ENCODE peak calls at places on chromosomes 16 and 17, in four cellular contexts. W is astrocyte; M is non-pigmented ciliary epithelial cell; E is stimulated activated CD4-positive, alpha-beta T cell treated with anti-CD3 and anti-CD28 coated beads, Interleukin-2, amount 100 ng/mL, for 48 hours. H is an unnamed sample.

GRCh38 chr17:50464121-50464520 is 4.6 kb downstream of the CHAD start:
- DNase-seq in W (no peak), M (no peak), E (no peak), H (no peak)

GRCh38 chr17:46026045-46026814 is 27.2 kb downstream of the STH start:
- DNase-seq in W (no peak), M (no peak), E (no peak), H (no peak)

GRCh38 chr17:28972437-28972836 is 21.1 kb upstream of the PHF12 start:
- DNase-seq in W (no peak), M (no peak), E (no peak), H (no peak)

GRCh38 chr17:49582789-49583188 is 7.1 kb downstream of the NXPH3 start:
- DNase-seq in W (no peak), M (no peak), E (no peak), H (no peak)

GRCh38 chr17:40791808-40792436 is 7.8 kb downstream of the KRT28 start:
- DNase-seq in W (peak; percentile 24), M (no peak), E (no peak), H (peak; percentile 9)

GRCh38 chr17:28744104-28744801 is 442 bp downstream of the TRAF4 start:
- DNase-seq in W (no peak), M (no peak), E (peak; percentile 67), H (no peak)

GRCh38 chr17:57519199-57519598 is 225.9 kb downstream of the CCDC182 start:
- DNase-seq in W (peak; percentile 54), M (no peak), E (no peak), H (no peak)

GRCh38 chr17:1714488-1714979 is 4.4 kb upstream of the TLCD2 start:
- DNase-seq in W (peak; percentile 93), M (peak; percentile 89), E (no peak), H (peak; percentile 65)

GRCh38 chr17:42548993-42549755 is 3.5 kb upstream of the HSD17B1 start:
- DNase-seq in W (no peak), M (no peak), E (no peak), H (no peak)

GRCh38 chr17:58755577-58756245 is at the start of gene PPM1E:
- DNase-seq in W (peak; percentile 39), M (no peak), E (peak; percentile 37), H (no peak)

GRCh38 chr16:9094008-9094846 is 2.8 kb downstream of the HAPSTR1 start:
- DNase-seq in W (no peak), M (no peak), E (no peak), H (no peak)

GRCh38 chr17:60909405-60909804 is 231.8 kb downstream of the BCAS3 start:
- DNase-seq in W (no peak), M (no peak), E (no peak), H (no peak)

GRCh38 chr16:3259097-3259496 is 2.7 kb upstream of the MEFV start:
- DNase-seq in W (no peak), M (no peak), E (no peak), H (no peak)

GRCh38 chr17:47278561-47278960 is 24.9 kb downstream of the ITGB3 start:
- DNase-seq in W (no peak), M (no peak), E (no peak), H (no peak)

H was measured in glomerular endothelial cell.